ENCODE peak calls at places on chromosomes 7 and 10, in seven cellular contexts. S is heart right ventricle, O is osteoblast, I is esophagus muscularis mucosa, M is tibial nerve, C is PC-9, E is cardiac fibroblast. J is an unnamed sample.

GRCh38 chr7:30041526-30042269 is 13.5 kb downstream of the PLEKHA8 start:
- DNase-seq in S (no peak), O (no peak), I (no peak), M (no peak), C (peak), E (no peak), J (no peak)

GRCh38 chr7:54180796-54181195 is 361.4 kb upstream of the VSTM2A start:
- DNase-seq in S (no peak), O (no peak), I (no peak), M (no peak), C (no peak), E (no peak), J (no peak)

GRCh38 chr10:121900443-121901174 is 27.2 kb downstream of the ATE1 start:
- DNase-seq in S (no peak), O (peak), I (no peak), M (no peak), C (no peak), E (peak), J (no peak)

GRCh38 chr7:113730309-113730955 is 188.4 kb downstream of the PPP1R3A start:
- DNase-seq in S (no peak), O (peak), I (no peak), M (no peak), C (no peak), E (peak), J (no peak)

GRCh38 chr10:3828404-3829192 is 43.6 kb upstream of the KLF6 start:
- DNase-seq in S (no peak), O (peak), I (no peak), M (no peak), C (no peak), E (peak), J (no peak)

GRCh38 chr10:6958723-6959122 is 378.6 kb upstream of the PRKCQ start:
- DNase-seq in S (no peak), O (no peak), I (no peak), M (no peak), C (no peak), E (no peak), J (no peak)

GRCh38 chr10:52316005-52316404 is 1.9 kb downstream of the DKK1 start:
- DNase-seq in S (no peak), O (peak), I (no peak), M (no peak), C (no peak), E (no peak), J (no peak)

GRCh38 chr7:98802088-98802780 is 67.6 kb downstream of the TMEM130 start:
- DNase-seq in S (peak), O (peak), I (no peak), M (no peak), C (peak), E (peak), J (no peak)

GRCh38 chr7:83835424-83835823 is 186.5 kb upstream of the SEMA3E start:
- DNase-seq in S (no peak), O (no peak), I (no peak), M (no peak), C (no peak), E (peak), J (no peak)

GRCh38 chr7:121337398-121337797 is 8.6 kb downstream of the WNT16 start:
- DNase-seq in S (no peak), O (no peak), I (no peak), M (no peak), C (no peak), E (no peak), J (no peak)

GRCh38 chr10:86671419-86671818 is 3.1 kb downstream of the LDB3 start:
- DNase-seq in S (no peak), O (no peak), I (no peak), M (no peak), C (peak), E (no peak), J (no peak)

GRCh38 chr10:56646301-56646700 is 285.2 kb upstream of the ZWINT start:
- DNase-seq in S (no peak), O (peak), I (no peak), M (no peak), C (no peak), E (no peak), J (no peak)

GRCh38 chr7:1536768-1537630 is 6.5 kb downstream of the MAFK start:
- DNase-seq in S (peak), O (peak), I (peak), M (peak), C (peak), E (peak), J (no peak)

GRCh38 chr7:22996470-22996869 is 17.5 kb downstream of the HYCC1 start:
- DNase-seq in S (no peak), O (no peak), I (no peak), M (no peak), C (no peak), E (no peak), J (no peak)

GRCh38 chr10:63206997-63207952 is 74.1 kb downstream of the NRBF2 start:
- DNase-seq in S (no peak), O (no peak), I (no peak), M (no peak), C (no peak), E (peak), J (no peak)

GRCh38 chr7:36972140-36972518 is 247.8 kb upstream of the AOAH start:
- DNase-seq in S (no peak), O (no peak), I (no peak), M (no peak), C (no peak), E (no peak), J (no peak)

GRCh38 chr7:158495780-158496179 is 91.8 kb downstream of the PTPRN2 start:
- DNase-seq in S (no peak), O (no peak), I (no peak), M (no peak), C (no peak), E (peak), J (peak)

GRCh38 chr10:117345143-117345542 is 30.1 kb downstream of the PDZD8 start:
- DNase-seq in S (no peak), O (no peak), I (no peak), M (no peak), C (peak), E (peak), J (no peak)

GRCh38 chr7:36393826-36394225 is 4.2 kb downstream of the ANLN start:
- DNase-seq in S (no peak), O (no peak), I (no peak), M (no peak), C (no peak), E (no peak), J (no peak)

GRCh38 chr10:113897693-113898618 is 43.5 kb downstream of the NHLRC2 start:
- DNase-seq in S (peak), O (peak), I (no peak), M (no peak), C (no peak), E (no peak), J (no peak)

GRCh38 chr10:110411047-110411410 is 86.7 kb upstream of the DUSP5 start:
- DNase-seq in S (no peak), O (peak), I (no peak), M (no peak), C (peak), E (peak), J (no peak)

GRCh38 chr7:25314094-25314708 is 85.9 kb upstream of the NPVF start:
- DNase-seq in S (no peak), O (no peak), I (no peak), M (no peak), C (no peak), E (peak), J (no peak)

GRCh38 chr7:149126662-149127321 is 668 bp upstream of the ZNF425 start:
- DNase-seq in S (peak), O (no peak), I (no peak), M (no peak), C (no peak), E (peak), J (no peak)

GRCh38 chr7:47763063-47763974 is 181.4 kb upstream of the TNS3 start:
- DNase-seq in S (no peak), O (peak), I (no peak), M (peak), C (peak), E (peak), J (no peak)

GRCh38 chr7:122746948-122747347 is 44.2 kb upstream of the RNF148 start:
- DNase-seq in S (no peak), O (no peak), I (no peak), M (no peak), C (no peak), E (no peak), J (no peak)

GRCh38 chr10:69334258-69335062 is 56.2 kb downstream of the HK1 start:
- DNase-seq in S (no peak), O (peak), I (no peak), M (no peak), C (peak), E (no peak), J (no peak)

GRCh38 chr10:20677340-20677739 is 219.8 kb downstream of the NEBL start:
- DNase-seq in S (no peak), O (no peak), I (no peak), M (no peak), C (no peak), E (no peak), J (no peak)

GRCh38 chr7:40299097-40299496 is 164.3 kb downstream of the SUGCT start:
- DNase-seq in S (no peak), O (peak), I (no peak), M (no peak), C (no peak), E (peak), J (no peak)

GRCh38 chr7:96224682-96225081 is 97.2 kb downstream of the SLC25A13 start:
- DNase-seq in S (no peak), O (no peak), I (no peak), M (no peak), C (no peak), E (no peak), J (no peak)

GRCh38 chr7:79377097-79377496 is 76.4 kb downstream of the MAGI2 start:
- DNase-seq in S (no peak), O (no peak), I (no peak), M (no peak), C (no peak), E (peak), J (no peak)

GRCh38 chr7:155178096-155178495 is 108.0 kb downstream of the HTR5A start:
- DNase-seq in S (no peak), O (no peak), I (peak), M (no peak), C (no peak), E (no peak), J (no peak)

GRCh38 chr10:28294169-28294532 is 8.7 kb downstream of the MPP7 start:
- DNase-seq in S (no peak), O (no peak), I (no peak), M (no peak), C (no peak), E (no peak), J (no peak)

GRCh38 chr7:36287371-36288241 is 102.1 kb upstream of the ANLN start:
- DNase-seq in S (no peak), O (peak), I (no peak), M (no peak), C (peak), E (no peak), J (no peak)

GRCh38 chr10:77553966-77554365 is 83.6 kb downstream of the KCNMA1 start:
- DNase-seq in S (no peak), O (no peak), I (no peak), M (no peak), C (no peak), E (no peak), J (no peak)

GRCh38 chr10:21173964-21174669 is 277.0 kb upstream of the NEBL start:
- DNase-seq in S (peak), O (peak), I (no peak), M (no peak), C (peak), E (peak), J (no peak)

GRCh38 chr10:93954726-93955363 is 38.9 kb upstream of the PLCE1 start:
- DNase-seq in S (no peak), O (no peak), I (no peak), M (no peak), C (peak), E (no peak), J (no peak)

GRCh38 chr7:95686109-95686508 is 86.2 kb upstream of the DYNC1I1 start:
- DNase-seq in S (peak), O (no peak), I (no peak), M (no peak), C (peak), E (peak), J (no peak)

GRCh38 chr10:451021-451471 is 238.4 kb downstream of the DIP2C start:
- DNase-seq in S (no peak), O (no peak), I (no peak), M (no peak), C (no peak), E (no peak), J (no peak)

DNA sequence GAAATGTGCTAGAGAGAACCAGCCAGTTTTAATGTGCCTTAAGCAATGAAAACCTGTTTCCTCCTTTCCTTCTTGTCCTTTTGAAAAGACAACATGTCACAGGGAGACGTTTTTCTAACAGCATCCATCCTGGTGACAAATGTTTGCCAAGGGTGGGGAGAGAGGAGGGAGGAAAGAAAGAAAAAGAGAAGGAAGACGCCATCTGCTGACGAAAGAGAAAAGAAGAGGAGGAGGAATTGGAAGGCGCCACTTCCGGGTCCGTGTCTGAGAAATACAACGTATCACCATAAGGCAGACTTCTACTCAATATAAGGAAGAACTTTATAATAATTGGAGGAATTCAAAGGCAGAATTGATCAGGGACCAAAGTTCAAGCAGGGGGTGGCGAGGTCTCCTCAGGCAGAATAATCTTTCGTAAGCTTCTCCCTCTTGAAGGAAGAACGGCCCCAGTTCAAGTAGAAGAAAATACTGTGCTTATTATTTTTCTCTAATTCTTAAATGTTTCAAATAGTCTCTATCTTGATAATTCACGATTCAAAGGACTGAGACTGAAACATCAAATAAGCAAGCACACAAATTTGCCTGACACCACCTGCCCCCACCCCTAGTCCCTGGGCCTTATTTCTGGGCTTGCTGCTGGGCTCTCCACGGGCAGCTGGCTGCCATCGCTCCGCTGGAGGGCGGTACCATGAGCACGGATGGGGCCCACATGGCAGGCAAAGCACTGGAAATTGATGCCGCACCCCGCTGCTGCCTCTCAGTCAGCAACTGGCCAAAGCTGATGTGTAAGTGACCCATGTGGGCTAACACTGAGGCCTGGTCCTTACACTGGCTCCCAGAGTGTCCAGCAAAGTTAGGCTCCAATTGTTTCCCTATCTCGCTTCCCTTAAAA is 273.7 kb upstream of the KLF14 start:
- DNase-seq in S (no peak), O (no peak), I (no peak), M (no peak), C (peak), E (peak), J (no peak)
- TF ChIP-seq CTCF in S (peak), O (peak), I (peak), M (peak), C (peak), E (peak), J (peak)

GRCh38 chr7:146736446-146737190 is 620.0 kb downstream of the CNTNAP2 start:
- DNase-seq in S (no peak), O (peak), I (no peak), M (no peak), C (no peak), E (peak), J (no peak)
- TF ChIP-seq CTCF in S (peak), O (peak), I (no peak), M (no peak), C (peak), E (no peak), J (no peak)

DNA sequence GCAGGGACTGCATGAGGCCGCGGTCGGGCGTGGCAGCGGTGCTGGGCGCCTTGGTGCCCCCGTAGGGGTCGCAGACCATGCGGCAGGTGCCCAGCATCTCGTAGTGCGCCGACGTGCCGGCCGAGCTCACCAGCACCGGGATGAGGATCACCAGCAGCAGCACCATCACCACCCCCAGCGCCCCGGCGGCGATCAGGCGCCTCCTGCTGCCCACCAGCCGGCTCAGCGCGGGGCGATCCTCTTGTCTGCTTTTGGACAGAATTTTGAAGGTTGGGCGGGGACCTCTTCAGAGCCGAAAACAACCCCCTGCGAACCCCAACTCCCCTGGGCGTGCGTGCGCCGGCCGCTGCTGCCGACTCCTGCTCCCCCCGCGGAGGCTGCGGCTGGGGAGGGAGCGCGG is 779 bp downstream of the C1QL3 start:
- DNase-seq in S (peak), O (peak), I (no peak), M (no peak), C (no peak), E (peak), J (no peak)
- TF ChIP-seq CTCF in S (no peak), O (peak), I (no peak), M (no peak), C (no peak), E (peak), J (peak)

GRCh38 chr10:104092749-104093148 is 7.1 kb upstream of the COL17A1 start:
- DNase-seq in S (no peak), O (no peak), I (no peak), M (no peak), C (no peak), E (no peak), J (no peak)
- TF ChIP-seq CTCF in S (no peak), O (no peak), I (no peak), M (no peak), C (no peak), E (no peak), J (no peak)

DNA sequence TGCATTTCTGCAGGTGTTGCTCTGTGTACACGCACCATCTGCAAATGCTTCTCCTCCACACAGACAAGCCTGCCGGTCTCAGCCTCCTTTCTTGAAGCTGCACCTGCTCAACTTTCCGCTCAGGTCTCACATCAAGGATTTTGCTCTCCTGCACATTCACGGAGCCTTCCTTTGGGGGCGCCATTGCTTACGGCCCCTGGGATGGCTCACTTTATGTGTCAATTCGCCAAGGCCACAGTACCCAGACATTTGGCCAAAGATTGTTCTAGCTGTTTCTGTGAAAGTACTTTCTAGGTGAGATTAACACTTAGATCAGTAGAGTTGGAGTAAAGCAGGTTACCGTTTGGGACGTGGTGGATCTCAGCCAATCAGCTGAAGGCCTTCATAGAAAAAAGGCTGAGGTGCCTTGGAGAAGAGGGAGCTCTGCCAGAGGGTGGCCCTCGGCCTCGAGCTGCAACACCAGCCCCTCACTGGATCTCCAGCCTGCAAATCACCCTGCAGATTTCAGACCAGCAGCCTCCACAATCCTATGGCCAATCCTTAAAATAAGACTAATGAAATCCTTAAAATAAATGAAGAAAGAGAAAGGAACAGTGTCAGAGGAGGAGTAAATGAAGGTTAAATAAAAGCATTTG is 39.9 kb upstream of the PPP2R2D start:
- DNase-seq in S (no peak), O (no peak), I (no peak), M (no peak), C (no peak), E (no peak), J (no peak)
- TF ChIP-seq CTCF in S (no peak), O (no peak), I (no peak), M (no peak), C (no peak), E (no peak), J (peak)

DNA sequence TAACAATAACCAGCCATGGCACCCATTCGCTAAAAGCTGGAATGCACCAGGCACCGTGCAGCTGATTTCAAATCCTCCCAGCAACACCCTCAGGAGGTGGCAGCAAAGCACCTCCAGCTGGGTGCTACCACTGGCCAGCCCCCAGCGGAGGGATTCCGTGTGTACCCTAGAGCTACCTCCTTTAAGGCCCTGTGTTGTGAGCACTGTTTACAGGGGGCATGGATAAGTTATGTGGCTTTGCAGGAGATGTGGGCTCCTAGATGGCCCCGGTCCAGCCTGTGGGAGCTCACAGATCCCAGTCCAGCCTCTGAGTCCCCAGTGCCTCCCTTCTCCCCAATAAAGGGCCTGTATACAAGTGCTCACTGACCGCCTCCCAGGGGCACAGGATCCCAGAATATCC is 27.1 kb downstream of the TNRC18 start:
- DNase-seq in S (no peak), O (peak), I (no peak), M (no peak), C (peak), E (peak), J (no peak)
- TF ChIP-seq CTCF in S (peak), O (peak), I (peak), M (peak), C (peak), E (no peak), J (peak)

GRCh38 chr7:55536619-55537457 is 35.5 kb downstream of the VOPP1 start:
- DNase-seq in S (no peak), O (no peak), I (no peak), M (no peak), C (no peak), E (no peak), J (no peak)
- TF ChIP-seq CTCF in S (no peak), O (no peak), I (no peak), M (no peak), C (no peak), E (no peak), J (no peak)

DNA sequence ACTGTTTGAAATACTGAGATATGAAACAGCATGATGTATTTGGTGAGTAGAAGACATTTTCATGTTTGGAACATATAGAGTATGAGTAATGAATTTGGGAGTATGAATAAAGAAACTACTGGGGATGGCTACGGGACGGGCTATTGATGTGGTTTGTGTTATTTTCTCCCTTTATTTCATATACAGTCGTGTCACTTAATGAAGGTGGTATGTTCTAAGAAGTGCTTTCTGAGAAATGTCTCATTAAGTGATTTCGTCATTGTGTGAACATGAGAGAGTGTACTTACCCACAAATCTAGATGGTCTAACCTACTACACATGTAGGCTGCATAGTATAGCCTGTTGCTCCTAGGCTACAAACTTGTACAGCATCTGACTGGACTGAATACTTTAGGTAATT is 106.3 kb downstream of the CCNY start:
- DNase-seq in S (no peak), O (no peak), I (no peak), M (no peak), C (no peak), E (no peak), J (no peak)
- TF ChIP-seq CTCF in S (no peak), O (no peak), I (no peak), M (no peak), C (no peak), E (no peak), J (no peak)